ENCODE peak calls at places on chromosomes 4 and X, in ten cellular contexts. A is mammary epithelial cell, D is NB4, Y is AG09309, X is bronchial epithelial cell, O is astrocyte, S is HFF-Myc, E is Peyer's patch, G is OCI-LY7, Q is testis. N is an unnamed sample.

GRCh38 chrX:153687121-153688039 is at the start of gene SLC6A8:
- DNase-seq in A (peak), D (peak), Y (no peak), X (no peak), O (peak), S (no peak), E (peak), G (peak), Q (peak), N (peak)

GRCh38 chr4:118682928-118683327 is 2.3 kb upstream of the METTL14 start:
- DNase-seq in A (peak), D (peak), Y (peak), X (peak), O (no peak), S (peak), E (no peak), G (peak), Q (no peak), N (no peak)

GRCh38 chrX:107826286-107827136 is 845 bp downstream of the MID2 start:
- DNase-seq in A (peak), D (peak), Y (no peak), X (peak), O (peak), S (no peak), E (peak), G (no peak), Q (peak), N (peak)

GRCh38 chrX:20066968-20067708 is 49.6 kb downstream of the MAP7D2 start:
- DNase-seq in A (peak), D (peak), Y (no peak), X (peak), O (peak), S (peak), E (no peak), G (peak), Q (peak), N (no peak)

GRCh38 chr4:123121241-123121907 is 199.0 kb upstream of the NUDT6 start:
- DNase-seq in A (peak), D (no peak), Y (no peak), X (peak), O (peak), S (no peak), E (no peak), G (no peak), Q (no peak), N (no peak)

GRCh38 chrX:19344661-19345060 is 934 bp downstream of the PDHA1 start:
- DNase-seq in A (no peak), D (peak), Y (no peak), X (no peak), O (no peak), S (no peak), E (no peak), G (peak), Q (no peak), N (no peak)

GRCh38 chrX:66163849-66164401 is at the start of gene HEPH:
- DNase-seq in A (peak), D (peak), Y (peak), X (no peak), O (peak), S (peak), E (no peak), G (no peak), Q (peak), N (no peak)

GRCh38 chrX:112163916-112164315 is 81.3 kb upstream of the TRPC5 start:
- DNase-seq in A (no peak), D (no peak), Y (no peak), X (no peak), O (peak), S (no peak), E (no peak), G (no peak), Q (no peak), N (no peak)

GRCh38 chr4:85669992-85670548 is 195.1 kb downstream of the ARHGAP24 start:
- DNase-seq in A (no peak), D (no peak), Y (no peak), X (no peak), O (no peak), S (no peak), E (no peak), G (no peak), Q (no peak), N (no peak)

GRCh38 chr4:111698361-111698760 is 446.9 kb upstream of the FAM241A start:
- DNase-seq in A (no peak), D (no peak), Y (no peak), X (no peak), O (no peak), S (no peak), E (no peak), G (no peak), Q (no peak), N (no peak)

GRCh38 chrX:38959736-38960534 is 158.7 kb downstream of the MID1IP1 start:
- DNase-seq in A (no peak), D (no peak), Y (no peak), X (no peak), O (no peak), S (no peak), E (no peak), G (no peak), Q (no peak), N (no peak)

GRCh38 chr4:140653718-140654515 is 85.2 kb upstream of the UCP1 start:
- DNase-seq in A (no peak), D (no peak), Y (peak), X (no peak), O (peak), S (no peak), E (no peak), G (no peak), Q (peak), N (no peak)

GRCh38 chr4:3268395-3269104 is 19.6 kb downstream of the MSANTD1 start:
- DNase-seq in A (no peak), D (no peak), Y (no peak), X (no peak), O (no peak), S (no peak), E (no peak), G (no peak), Q (no peak), N (peak)

GRCh38 chr4:788636-789297 is 37.2 kb downstream of the CPLX1 start:
- DNase-seq in A (no peak), D (no peak), Y (no peak), X (no peak), O (no peak), S (no peak), E (no peak), G (no peak), Q (peak), N (peak)

GRCh38 chr4:74504212-74504611 is 59.3 kb downstream of the AREG start:
- DNase-seq in A (peak), D (no peak), Y (no peak), X (peak), O (peak), S (no peak), E (no peak), G (no peak), Q (no peak), N (no peak)

GRCh38 chr4:7907142-7907541 is 32.5 kb downstream of the AFAP1 start:
- DNase-seq in A (no peak), D (no peak), Y (no peak), X (no peak), O (no peak), S (no peak), E (no peak), G (no peak), Q (no peak), N (no peak)
- H3K4me3 ChIP-seq in A (no peak), D (no peak), Y (no peak), X (no peak), O (no peak), S (no peak), E (no peak), G (no peak), Q (no peak), N (no peak)

DNA sequence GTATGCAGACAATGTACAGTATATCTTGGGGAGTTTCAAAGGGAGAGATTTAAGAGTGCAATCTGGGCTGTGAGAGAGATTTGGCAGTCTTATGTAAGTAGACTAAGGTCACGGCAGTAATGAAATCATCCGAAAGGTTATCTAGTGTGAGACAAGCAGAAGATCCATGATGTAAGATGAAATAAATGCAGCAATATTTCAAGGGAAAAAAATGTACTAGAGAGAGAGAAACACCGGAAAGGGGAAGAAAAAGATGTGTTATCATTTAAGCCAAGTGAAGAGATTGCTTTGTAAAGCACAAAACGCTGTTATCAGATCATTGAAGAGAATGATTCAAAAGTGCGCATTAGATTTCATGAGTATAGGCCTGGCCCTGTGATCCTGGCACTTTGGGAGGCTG is 88.4 kb upstream of the GUCY1A1 start:
- DNase-seq in A (no peak), D (no peak), Y (no peak), X (no peak), O (peak), S (no peak), E (no peak), G (no peak), Q (no peak), N (no peak)
- TF ChIP-seq CTCF in A (no peak), D (no peak), Y (no peak), X (no peak), O (no peak), S (no peak), E (no peak), G (no peak), Q (no peak), N (no peak)

DNA sequence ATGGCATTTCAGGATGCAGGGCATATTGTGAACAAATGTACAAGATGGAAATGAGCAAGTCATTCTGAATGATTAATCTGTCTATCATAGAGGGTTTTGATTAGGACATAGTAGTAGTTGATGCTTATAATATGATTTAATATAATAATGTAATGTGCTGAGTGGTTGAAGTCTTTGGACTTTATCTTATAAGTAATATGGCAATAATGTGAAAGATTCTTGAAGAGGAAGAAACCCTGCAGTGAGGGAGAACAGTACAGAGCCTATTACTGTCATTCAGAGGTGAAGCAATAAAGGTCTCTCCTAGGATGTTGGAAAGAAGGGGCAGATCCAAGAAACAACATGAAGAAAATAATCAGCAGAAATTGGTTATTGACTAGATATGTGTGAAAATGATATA is 16.6 kb downstream of the NFKB1 start:
- DNase-seq in A (no peak), D (no peak), Y (no peak), X (no peak), O (no peak), S (no peak), E (no peak), G (no peak), Q (no peak), N (no peak)
- H3K4me3 ChIP-seq in A (no peak), D (no peak), Y (no peak), X (no peak), O (no peak), S (no peak), E (no peak), G (no peak), Q (no peak), N (no peak)

GRCh38 chr4:176792348-176793059 is at the start of gene VEGFC:
- DNase-seq in A (peak), D (peak), Y (no peak), X (peak), O (no peak), S (no peak), E (no peak), G (no peak), Q (peak), N (peak)
- TF ChIP-seq CTCF in A (no peak), D (no peak), Y (no peak), X (peak), O (no peak), S (no peak), E (no peak), G (no peak), Q (no peak), N (peak)

GRCh38 chrX:17247144-17247543 is 127.9 kb upstream of the NHS start:
- DNase-seq in A (no peak), D (no peak), Y (no peak), X (no peak), O (no peak), S (no peak), E (no peak), G (no peak), Q (no peak), N (no peak)
- H3K4me3 ChIP-seq in A (no peak), D (no peak), Y (no peak), X (no peak), O (no peak), S (no peak), E (no peak), G (no peak), Q (no peak), N (no peak)

GRCh38 chr4:180828455-180829018 is 1414.7 kb upstream of the TENM3 start:
- DNase-seq in A (peak), D (peak), Y (peak), X (peak), O (peak), S (peak), E (no peak), G (peak), Q (peak), N (no peak)

GRCh38 chr4:180827193-180827592 is 1416.0 kb upstream of the TENM3 start:
- DNase-seq in A (no peak), D (no peak), Y (peak), X (no peak), O (no peak), S (no peak), E (no peak), G (no peak), Q (peak), N (no peak)

GRCh38 chr4:180827610-180828009 is 1415.6 kb upstream of the TENM3 start:
- DNase-seq in A (peak), D (no peak), Y (no peak), X (peak), O (no peak), S (no peak), E (no peak), G (no peak), Q (no peak), N (no peak)

DNA sequence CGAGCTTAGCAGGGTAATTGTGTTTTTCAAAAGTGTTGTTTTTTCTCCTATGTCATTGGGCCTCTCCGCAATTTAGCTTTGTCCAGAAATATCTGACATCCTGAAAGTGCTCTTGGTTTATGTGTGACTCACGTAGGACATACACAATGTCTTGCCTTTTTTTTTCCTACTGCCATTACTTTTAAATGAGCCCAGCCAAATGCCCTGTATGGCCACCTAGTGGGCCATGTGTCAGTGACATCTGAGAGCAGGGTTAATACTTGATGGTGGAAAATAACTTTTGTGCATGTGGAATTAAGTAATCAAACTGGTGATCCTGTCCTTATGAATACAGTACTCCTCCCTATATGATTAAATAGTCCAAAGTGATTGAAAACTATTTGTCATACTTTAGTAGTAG is 1411.1 kb upstream of the TENM3 start:
- DNase-seq in A (no peak), D (no peak), Y (no peak), X (peak), O (no peak), S (no peak), E (no peak), G (peak), Q (no peak), N (no peak)
- TF ChIP-seq CTCF in A (peak), D (no peak), Y (no peak), X (no peak), O (peak), S (no peak), E (no peak), G (peak), Q (no peak), N (no peak)

GRCh38 chr4:109251396-109251795 is 51.1 kb downstream of the COL25A1 start:
- DNase-seq in A (no peak), D (no peak), Y (no peak), X (no peak), O (no peak), S (no peak), E (no peak), G (no peak), Q (no peak), N (no peak)

GRCh38 chr4:109254845-109255244 is 47.6 kb downstream of the COL25A1 start:
- DNase-seq in A (no peak), D (no peak), Y (no peak), X (no peak), O (no peak), S (no peak), E (no peak), G (no peak), Q (no peak), N (no peak)

GRCh38 chr4:109256847-109257246 is 45.6 kb downstream of the COL25A1 start:
- DNase-seq in A (no peak), D (no peak), Y (no peak), X (no peak), O (peak), S (no peak), E (no peak), G (no peak), Q (no peak), N (no peak)
- H3K4me3 ChIP-seq in A (no peak), D (no peak), Y (no peak), X (no peak), O (no peak), S (no peak), E (no peak), G (no peak), Q (no peak), N (no peak)

GRCh38 chr4:158578476-158578875 is 56.8 kb downstream of the RXFP1 start:
- DNase-seq in A (peak), D (peak), Y (no peak), X (peak), O (peak), S (no peak), E (no peak), G (peak), Q (no peak), N (no peak)
- TF ChIP-seq CTCF in A (peak), D (peak), Y (peak), X (peak), O (peak), S (peak), E (no peak), G (peak), Q (no peak), N (no peak)

GRCh38 chr4:186095406-186095805 is 9.1 kb upstream of the FAM149A start:
- DNase-seq in A (no peak), D (no peak), Y (no peak), X (no peak), O (no peak), S (no peak), E (no peak), G (no peak), Q (no peak), N (no peak)
- H3K4me3 ChIP-seq in A (no peak), D (no peak), Y (no peak), X (no peak), O (no peak), S (no peak), E (no peak), G (no peak), Q (no peak), N (no peak)

DNA sequence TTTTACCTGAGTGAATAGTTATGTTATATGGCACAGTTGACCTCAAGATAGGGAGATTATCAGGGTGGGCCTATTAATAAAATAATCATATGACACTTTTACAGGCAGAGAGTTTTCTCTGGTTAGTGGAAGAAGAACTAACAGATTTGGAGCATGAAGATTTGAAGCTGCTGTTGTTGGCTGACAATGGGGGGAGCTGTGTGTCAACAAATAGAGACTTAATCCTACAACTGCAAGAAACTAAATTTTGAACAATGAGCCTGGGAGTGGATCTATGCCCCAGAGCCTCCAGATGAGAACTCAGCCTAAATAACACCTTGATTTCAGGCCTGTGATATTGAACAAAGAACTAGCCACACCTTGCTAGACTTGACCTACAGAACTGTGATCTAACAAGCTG is 7.2 kb upstream of the CCSER1 start:
- DNase-seq in A (no peak), D (peak), Y (no peak), X (no peak), O (no peak), S (no peak), E (no peak), G (no peak), Q (no peak), N (no peak)
- TF ChIP-seq CTCF in A (no peak), D (no peak), Y (no peak), X (peak), O (no peak), S (no peak), E (peak), G (peak), Q (no peak), N (no peak)